ENCODE peak calls at places on chromosome 1, in nine cellular contexts. Q, P, D, Y, X, Z, L, E and U are unnamed samples.
A peak's percentile ranks its signal among the peaks of the same experiment; 100 is the strongest.

GRCh38 chr1:18907021-18907913 is 4.9 kb upstream of the ALDH4A1 start:
- DNase-seq in P (peak; percentile 67), Z (peak; percentile 43), D (peak; percentile 53), E (peak; percentile 33), Y (peak; percentile 71), X (peak; percentile 15), Q (peak; percentile 73), L (peak; percentile 44), U (no peak)

GRCh38 chr1:13725714-13726175 is 25.8 kb downstream of the PRDM2 start:
- DNase-seq in Y (no peak), L (peak; percentile 59), Q (peak; percentile 69), P (peak; percentile 55), X (peak; percentile 25), Z (no peak), E (peak; percentile 27), D (peak; percentile 92), U (no peak)

GRCh38 chr1:33045246-33045645 is 8.6 kb upstream of the AK2 start:
- DNase-seq in L (peak; percentile 64), X (no peak), E (no peak), P (peak; percentile 76), D (no peak), Z (no peak), Q (peak; percentile 54), Y (no peak), U (no peak)

GRCh38 chr1:58397187-58397820 is 149.2 kb downstream of the OMA1 start:
- DNase-seq in D (peak; percentile 90), X (no peak), Y (no peak), Q (no peak), E (no peak), Z (no peak), L (no peak), P (no peak), U (no peak)

GRCh38 chr1:203640723-203641523 is 14.3 kb downstream of the ATP2B4 start:
- DNase-seq in Q (no peak), D (no peak), Y (no peak), Z (no peak), P (no peak), L (no peak), X (no peak), E (no peak), U (peak; percentile 54)

GRCh38 chr1:171717080-171717479 is 24.8 kb downstream of the VAMP4 start:
- DNase-seq in Y (no peak), L (no peak), D (peak; percentile 27), Q (no peak), X (no peak), P (no peak), E (no peak), Z (no peak), U (no peak)

GRCh38 chr1:42004322-42004721 is 85.6 kb upstream of the HIVEP3 start:
- DNase-seq in X (no peak), D (no peak), E (no peak), Z (no peak), Q (no peak), Y (no peak), L (no peak), P (no peak), U (no peak)

GRCh38 chr1:91730781-91731732 is 154.9 kb downstream of the TGFBR3 start:
- DNase-seq in D (peak; percentile 75), Q (peak; percentile 12), E (no peak), P (no peak), X (no peak), Y (peak; percentile 70), Z (no peak), L (peak; percentile 33), U (peak; percentile 83)

GRCh38 chr1:109669246-109669948 is 1.5 kb downstream of the GSTM2 start:
- DNase-seq in E (no peak), Y (no peak), X (no peak), P (no peak), D (no peak), L (peak; percentile 27), Q (peak; percentile 77), Z (no peak), U (no peak)

GRCh38 chr1:64246294-64246917 is 43.0 kb downstream of the UBE2U start:
- DNase-seq in E (no peak), L (no peak), Y (no peak), P (no peak), Q (peak; percentile 45), Z (no peak), D (peak; percentile 51), X (no peak), U (no peak)